ENCODE peak calls at places on chromosomes 1 and 21, in four cellular contexts. K is HTR-8/SVneo, A is upper lobe of right lung, Z is astrocyte of the cerebellum. P is an unnamed sample.

GRCh38 chr1:230068952-230069684 is 2.1 kb downstream of the GALNT2 start:
- DNase-seq in K (no peak), A (peak; percentile 37), Z (no peak), P (no peak)

GRCh38 chr1:235027076-235027861 is 101.4 kb downstream of the TOMM20 start:
- DNase-seq in K (no peak), A (no peak), Z (no peak), P (no peak)

GRCh38 chr1:216888721-216889120 is 165.5 kb upstream of the ESRRG start:
- DNase-seq in K (no peak), A (no peak), Z (no peak), P (no peak)

GRCh38 chr1:214303106-214303505 is 22.1 kb downstream of the SMYD2 start:
- DNase-seq in K (no peak), A (no peak), Z (no peak), P (no peak)

GRCh38 chr1:201637282-201638076 is 98.6 kb downstream of the NAV1 start:
- DNase-seq in K (no peak), A (no peak), Z (no peak), P (no peak)

GRCh38 chr1:111706921-111707320 is 32.3 kb downstream of the INKA2 start:
- DNase-seq in K (no peak), A (no peak), Z (no peak), P (no peak)

GRCh38 chr21:14560139-14560538 is 14.0 kb upstream of the SAMSN1 start:
- DNase-seq in K (no peak), A (no peak), Z (no peak), P (no peak)

GRCh38 chr1:94823116-94823515 is 3.0 kb downstream of the SLC44A3 start:
- DNase-seq in K (no peak), A (no peak), Z (no peak), P (no peak)

GRCh38 chr1:94807742-94808491 is 12.2 kb upstream of the SLC44A3 start:
- DNase-seq in K (no peak), A (no peak), Z (no peak), P (no peak)

P was measured in naive B cell.